ENCODE peak calls at places on chromosomes 11 and 22, in six cellular contexts. One of them, this sample, is unnamed.

GRCh38 chr11:121119444-121119843 is 18.4 kb downstream of the TECTA start:
- DNase-seq in A549: no peak
- DNase-seq in left ventricle myocardium inferior: no peak
- DNase-seq in right lobe of liver: no peak
- DNase-seq in pancreas: no peak
- DNase-seq in GM23338: no peak
- DNase-seq in this sample: no peak

GRCh38 chr22:43980996-43981395 is 25.8 kb downstream of the SAMM50 start:
- DNase-seq in A549: no peak
- DNase-seq in left ventricle myocardium inferior: no peak
- DNase-seq in right lobe of liver: no peak
- DNase-seq in pancreas: no peak
- DNase-seq in GM23338: no peak
- DNase-seq in this sample: no peak

GRCh38 chr11:107293677-107294344 is 163.8 kb downstream of the CWF19L2 start:
- DNase-seq in A549: no peak
- DNase-seq in left ventricle myocardium inferior: no peak
- DNase-seq in right lobe of liver: no peak
- DNase-seq in pancreas: no peak
- DNase-seq in GM23338: peak; percentile 86
- DNase-seq in this sample: no peak

GRCh38 chr11:43943931-43944751 is 1.7 kb downstream of the C11orf96 start:
- DNase-seq in A549: peak; percentile 25
- DNase-seq in left ventricle myocardium inferior: no peak
- DNase-seq in right lobe of liver: no peak
- DNase-seq in pancreas: no peak
- DNase-seq in GM23338: peak; percentile 43
- DNase-seq in this sample: no peak

GRCh38 chr11:45097721-45098493 is 48.5 kb upstream of the PRDM11 start:
- DNase-seq in A549: no peak
- DNase-seq in left ventricle myocardium inferior: no peak
- DNase-seq in right lobe of liver: peak; percentile 41
- DNase-seq in pancreas: peak; percentile 80
- DNase-seq in GM23338: peak; percentile 92
- DNase-seq in this sample: peak; percentile 69

GRCh38 chr11:76307978-76308747 is 72.8 kb downstream of the THAP12 start:
- DNase-seq in A549: no peak
- DNase-seq in left ventricle myocardium inferior: no peak
- DNase-seq in right lobe of liver: no peak
- DNase-seq in pancreas: no peak
- DNase-seq in GM23338: no peak
- DNase-seq in this sample: no peak

GRCh38 chr11:30196400-30197206 is 34.2 kb upstream of the FSHB start:
- DNase-seq in A549: peak; percentile 5
- DNase-seq in left ventricle myocardium inferior: peak; percentile 44
- DNase-seq in right lobe of liver: peak; percentile 58
- DNase-seq in pancreas: peak; percentile 81
- DNase-seq in GM23338: peak; percentile 85
- DNase-seq in this sample: peak; percentile 39

GRCh38 chr11:120511804-120512726 is 517 bp downstream of the GRIK4 start:
- DNase-seq in A549: no peak
- DNase-seq in left ventricle myocardium inferior: no peak
- DNase-seq in right lobe of liver: no peak
- DNase-seq in pancreas: no peak
- DNase-seq in GM23338: no peak
- DNase-seq in this sample: no peak

GRCh38 chr22:39144101-39144815 is 8.2 kb downstream of the CBX7 start:
- DNase-seq in A549: no peak
- DNase-seq in left ventricle myocardium inferior: no peak
- DNase-seq in right lobe of liver: no peak
- DNase-seq in pancreas: peak; percentile 71
- DNase-seq in GM23338: peak; percentile 65
- DNase-seq in this sample: no peak

GRCh38 chr22:19849800-19850481 is 4.7 kb downstream of the GNB1L start:
- DNase-seq in A549: no peak
- DNase-seq in left ventricle myocardium inferior: no peak
- DNase-seq in right lobe of liver: no peak
- DNase-seq in pancreas: no peak
- DNase-seq in GM23338: no peak
- DNase-seq in this sample: no peak

GRCh38 chr11:86934263-86934932 is 20.8 kb downstream of the FZD4 start:
- DNase-seq in A549: no peak
- DNase-seq in left ventricle myocardium inferior: no peak
- DNase-seq in right lobe of liver: no peak
- DNase-seq in pancreas: no peak
- DNase-seq in GM23338: no peak
- DNase-seq in this sample: no peak

GRCh38 chr11:125370561-125371389 is 125.3 kb downstream of the FEZ1 start:
- DNase-seq in A549: no peak
- DNase-seq in left ventricle myocardium inferior: no peak
- DNase-seq in right lobe of liver: no peak
- DNase-seq in pancreas: no peak
- DNase-seq in GM23338: peak; percentile 24
- DNase-seq in this sample: no peak

GRCh38 chr22:19962246-19962908 is 20.8 kb upstream of the TXNRD2 start:
- DNase-seq in A549: peak; percentile 47
- DNase-seq in left ventricle myocardium inferior: peak; percentile 60
- DNase-seq in right lobe of liver: peak; percentile 93
- DNase-seq in pancreas: peak; percentile 83
- DNase-seq in GM23338: peak; percentile 96
- DNase-seq in this sample: peak; percentile 68

GRCh38 chr22:24321999-24322398 is 51.4 kb downstream of the SPECC1L start:
- DNase-seq in A549: no peak
- DNase-seq in left ventricle myocardium inferior: no peak
- DNase-seq in right lobe of liver: no peak
- DNase-seq in pancreas: no peak
- DNase-seq in GM23338: no peak
- DNase-seq in this sample: no peak

GRCh38 chr11:120215634-120216033 is 4.8 kb downstream of the OAF start:
- DNase-seq in A549: no peak
- DNase-seq in left ventricle myocardium inferior: peak; percentile 57
- DNase-seq in right lobe of liver: peak; percentile 90
- DNase-seq in pancreas: no peak
- DNase-seq in GM23338: no peak
- DNase-seq in this sample: peak; percentile 67

GRCh38 chr11:42528471-42528870 is 783.3 kb upstream of the API5 start:
- DNase-seq in A549: no peak
- DNase-seq in left ventricle myocardium inferior: no peak
- DNase-seq in right lobe of liver: no peak
- DNase-seq in pancreas: no peak
- DNase-seq in GM23338: no peak
- DNase-seq in this sample: no peak

GRCh38 chr11:10669258-10670033 is 24.1 kb downstream of the IRAG1 start:
- DNase-seq in A549: no peak
- DNase-seq in left ventricle myocardium inferior: no peak
- DNase-seq in right lobe of liver: no peak
- DNase-seq in pancreas: no peak
- DNase-seq in GM23338: no peak
- DNase-seq in this sample: no peak

GRCh38 chr11:47179655-47179991 is 2.9 kb upstream of the ARFGAP2 start:
- DNase-seq in A549: peak; percentile 78
- DNase-seq in left ventricle myocardium inferior: no peak
- DNase-seq in right lobe of liver: no peak
- DNase-seq in pancreas: no peak
- DNase-seq in GM23338: peak; percentile 79
- DNase-seq in this sample: peak; percentile 41

GRCh38 chr22:48886604-48887393 is 940.9 kb downstream of the BRD1 start:
- DNase-seq in A549: no peak
- DNase-seq in left ventricle myocardium inferior: peak; percentile 11
- DNase-seq in right lobe of liver: no peak
- DNase-seq in pancreas: no peak
- DNase-seq in GM23338: no peak
- DNase-seq in this sample: no peak

GRCh38 chr11:63694518-63694917 is 13.2 kb downstream of the RTN3 start:
- DNase-seq in A549: no peak
- DNase-seq in left ventricle myocardium inferior: no peak
- DNase-seq in right lobe of liver: no peak
- DNase-seq in pancreas: no peak
- DNase-seq in GM23338: no peak
- DNase-seq in this sample: no peak

GRCh38 chr11:73318501-73319011 is 10.5 kb downstream of the ARHGEF17 start:
- DNase-seq in A549: no peak
- DNase-seq in left ventricle myocardium inferior: no peak
- DNase-seq in right lobe of liver: no peak
- DNase-seq in pancreas: no peak
- DNase-seq in GM23338: no peak
- DNase-seq in this sample: no peak
- H3K4me1 ChIP-seq in A549: peaks cover 17% of the 10 kb centered on the region
- H3K4me1 ChIP-seq in left ventricle myocardium inferior: peaks cover 100% of the 10 kb centered on the region
- H3K4me1 ChIP-seq in right lobe of liver: no peaks in the 10 kb centered on the region
- H3K4me1 ChIP-seq in pancreas: no peaks in the 10 kb centered on the region
- H3K4me1 ChIP-seq in GM23338: peaks cover 28% of the 10 kb centered on the region
- H3K4me1 ChIP-seq in this sample: peaks cover 100% of the 10 kb centered on the region

GRCh38 chr11:61930936-61931335 is 13.6 kb upstream of the RAB3IL1 start:
- DNase-seq in A549: no peak
- DNase-seq in left ventricle myocardium inferior: no peak
- DNase-seq in right lobe of liver: no peak
- DNase-seq in pancreas: no peak
- DNase-seq in GM23338: no peak
- DNase-seq in this sample: no peak

GRCh38 chr11:61940466-61940865 is 9.7 kb upstream of the BEST1 start:
- DNase-seq in A549: no peak
- DNase-seq in left ventricle myocardium inferior: no peak
- DNase-seq in right lobe of liver: no peak
- DNase-seq in pancreas: no peak
- DNase-seq in GM23338: no peak
- DNase-seq in this sample: no peak

DNA sequence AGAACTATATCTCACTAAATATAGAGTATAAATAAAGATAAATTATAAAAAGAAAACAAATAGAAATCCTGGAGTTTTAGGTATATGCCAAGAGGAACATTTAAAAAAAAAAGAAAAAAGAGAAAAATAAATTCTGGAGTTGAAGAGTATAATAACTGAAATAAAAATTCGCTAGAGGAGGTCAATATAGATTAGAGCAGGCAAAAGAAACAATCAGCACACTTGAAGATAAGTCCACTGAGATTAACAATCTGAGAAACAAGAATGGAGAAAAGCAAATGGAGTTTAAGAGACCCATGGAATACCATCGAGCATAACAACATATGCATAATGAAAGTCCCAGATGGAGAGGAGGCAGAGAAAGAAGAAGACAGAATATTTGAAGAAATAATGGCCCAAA is 14.3 kb upstream of the BEST1 start:
- DNase-seq in A549: no peak
- DNase-seq in left ventricle myocardium inferior: no peak
- DNase-seq in right lobe of liver: no peak
- DNase-seq in pancreas: no peak
- DNase-seq in GM23338: no peak
- DNase-seq in this sample: no peak
- H3K4me1 ChIP-seq in A549: no peaks in the 10 kb centered on the region
- H3K4me1 ChIP-seq in left ventricle myocardium inferior: no peaks in the 10 kb centered on the region
- H3K4me1 ChIP-seq in right lobe of liver: no peaks in the 10 kb centered on the region
- H3K4me1 ChIP-seq in pancreas: no peaks in the 10 kb centered on the region
- H3K4me1 ChIP-seq in GM23338: no peaks in the 10 kb centered on the region
- H3K4me1 ChIP-seq in this sample: no peaks in the 10 kb centered on the region

DNA sequence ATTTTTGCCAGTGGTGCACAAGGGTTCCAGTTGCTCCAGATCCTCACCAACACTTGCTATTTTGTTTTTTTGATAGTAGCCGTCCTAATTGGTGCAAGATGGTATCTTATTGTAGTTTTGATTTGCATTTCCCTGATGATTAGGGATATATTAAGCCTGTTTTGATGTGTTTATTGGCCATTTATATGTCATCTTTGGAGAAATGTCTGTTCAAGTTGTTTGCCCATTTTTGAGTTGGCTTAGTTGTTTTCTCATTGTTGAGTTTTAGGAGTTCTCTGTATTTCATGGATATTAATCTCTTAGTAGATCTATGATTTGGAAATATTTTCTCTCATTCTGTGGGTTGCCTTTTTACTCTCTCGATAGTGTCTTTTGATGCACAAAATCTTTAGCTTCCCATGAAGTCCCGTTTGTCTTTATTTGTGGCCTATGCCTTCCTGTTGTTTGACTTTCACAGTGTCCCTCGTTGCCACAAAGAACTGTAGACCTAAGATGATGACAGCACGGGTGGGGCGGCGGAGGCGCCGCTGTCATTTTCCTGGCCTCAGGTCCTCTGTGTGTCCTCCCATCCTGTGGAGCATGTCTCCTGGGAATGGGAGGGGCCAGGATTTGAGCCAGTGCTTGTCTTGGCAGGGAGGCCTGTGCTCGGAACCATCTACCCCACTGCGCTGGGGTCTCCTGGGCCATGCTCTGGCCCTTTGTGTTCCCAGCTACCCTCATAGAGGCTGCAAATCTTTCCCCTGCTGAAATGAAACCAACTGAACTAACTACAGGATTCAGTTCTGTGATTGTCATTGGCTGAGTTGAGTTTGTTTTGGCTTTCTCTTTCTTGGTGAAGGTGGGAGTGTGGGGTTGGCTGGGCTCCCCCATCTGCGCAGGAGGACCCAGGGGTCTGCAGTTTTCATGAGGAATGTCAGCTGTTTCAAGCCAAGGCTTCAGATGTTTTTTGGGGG is 33.7 kb downstream of the LRP5 start:
- DNase-seq in A549: no peak
- DNase-seq in left ventricle myocardium inferior: peak; percentile 82
- DNase-seq in right lobe of liver: no peak
- DNase-seq in pancreas: no peak
- DNase-seq in GM23338: no peak
- DNase-seq in this sample: peak; percentile 83
- H3K4me1 ChIP-seq in A549: peaks cover 34% of the 10 kb centered on the region
- H3K4me1 ChIP-seq in left ventricle myocardium inferior: peaks cover 83% of the 10 kb centered on the region
- H3K4me1 ChIP-seq in right lobe of liver: no peaks in the 10 kb centered on the region
- H3K4me1 ChIP-seq in pancreas: peaks cover 8% of the 10 kb centered on the region
- H3K4me1 ChIP-seq in GM23338: peaks cover 16% of the 10 kb centered on the region
- H3K4me1 ChIP-seq in this sample: peaks cover 23% of the 10 kb centered on the region

GRCh38 chr11:83051760-83052671 is 19.7 kb downstream of the RAB30 start:
- DNase-seq in A549: no peak
- DNase-seq in left ventricle myocardium inferior: peak; percentile 48
- DNase-seq in right lobe of liver: no peak
- DNase-seq in pancreas: peak; percentile 57
- DNase-seq in GM23338: no peak
- DNase-seq in this sample: peak; percentile 30
- H3K4me1 ChIP-seq in A549: peaks cover 36% of the 10 kb centered on the region
- H3K4me1 ChIP-seq in left ventricle myocardium inferior: peaks cover 74% of the 10 kb centered on the region
- H3K4me1 ChIP-seq in right lobe of liver: no peaks in the 10 kb centered on the region
- H3K4me1 ChIP-seq in pancreas: peaks cover 27% of the 10 kb centered on the region
- H3K4me1 ChIP-seq in GM23338: no peaks in the 10 kb centered on the region
- H3K4me1 ChIP-seq in this sample: peaks cover 52% of the 10 kb centered on the region

DNA sequence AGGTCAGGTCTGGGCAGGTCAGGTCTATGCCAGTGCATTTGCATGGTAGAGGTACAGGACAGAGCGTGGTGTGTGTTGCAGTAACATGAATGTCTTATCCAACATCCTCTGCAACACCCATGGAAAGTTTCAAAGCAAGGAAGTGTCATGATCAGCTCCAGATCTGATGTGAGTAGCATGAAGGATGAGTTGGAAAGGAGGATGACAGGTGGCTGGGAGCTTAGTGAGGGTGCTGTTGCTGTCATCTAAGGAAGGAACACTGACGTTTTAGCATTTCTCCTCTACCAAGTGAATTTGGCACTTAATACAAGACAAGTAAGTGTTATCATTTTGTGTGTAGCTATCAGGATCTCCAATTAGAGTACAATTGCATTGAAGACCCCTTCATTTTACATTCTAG is 65.1 kb downstream of the GRK3 start:
- DNase-seq in A549: no peak
- DNase-seq in left ventricle myocardium inferior: no peak
- DNase-seq in right lobe of liver: no peak
- DNase-seq in pancreas: no peak
- DNase-seq in GM23338: no peak
- DNase-seq in this sample: no peak
- H3K4me1 ChIP-seq in A549: no peaks in the 10 kb centered on the region
- H3K4me1 ChIP-seq in left ventricle myocardium inferior: peaks cover 9% of the 10 kb centered on the region
- H3K4me1 ChIP-seq in right lobe of liver: no peaks in the 10 kb centered on the region
- H3K4me1 ChIP-seq in pancreas: no peaks in the 10 kb centered on the region
- H3K4me1 ChIP-seq in GM23338: peaks cover 19% of the 10 kb centered on the region
- H3K4me1 ChIP-seq in this sample: peaks cover 9% of the 10 kb centered on the region

GRCh38 chr22:35972559-35972958 is 56.1 kb downstream of the RBFOX2 start:
- DNase-seq in A549: no peak
- DNase-seq in left ventricle myocardium inferior: no peak
- DNase-seq in right lobe of liver: no peak
- DNase-seq in pancreas: no peak
- DNase-seq in GM23338: no peak
- DNase-seq in this sample: no peak
- H3K4me1 ChIP-seq in A549: peaks cover 22% of the 10 kb centered on the region
- H3K4me1 ChIP-seq in left ventricle myocardium inferior: peaks cover 78% of the 10 kb centered on the region
- H3K4me1 ChIP-seq in right lobe of liver: peaks cover 3% of the 10 kb centered on the region
- H3K4me1 ChIP-seq in pancreas: peaks cover 60% of the 10 kb centered on the region
- H3K4me1 ChIP-seq in GM23338: peaks cover 37% of the 10 kb centered on the region
- H3K4me1 ChIP-seq in this sample: peaks cover 82% of the 10 kb centered on the region